ENCODE peak calls at places on chromosomes 13 and 19, in six cellular contexts. B is uterus, C is A549, N is neuronal stem cell, G is endodermal cell, W is heart right ventricle. L is an unnamed sample.
A peak's percentile ranks its signal among the peaks of the same experiment; 100 is the strongest.

GRCh38 chr19:16429066-16429758 is 42.6 kb downstream of the EPS15L1 start:
- DNase-seq in C (no peak), N (no peak), W (peak; percentile 79), G (no peak), B (no peak), L (peak; percentile 61)

GRCh38 chr13:57352114-57352513 is 185.1 kb downstream of the PRR20E start:
- DNase-seq in N (no peak), C (no peak), B (no peak), G (no peak), W (no peak), L (no peak)

GRCh38 chr19:49272204-49272603 is 52.8 kb downstream of the SLC6A16 start:
- DNase-seq in G (no peak), W (no peak), B (no peak), N (no peak), C (no peak), L (no peak)

GRCh38 chr19:10159610-10160009 is 35.1 kb downstream of the DNMT1 start:
- DNase-seq in C (no peak), W (no peak), G (no peak), B (no peak), N (no peak), L (no peak)

GRCh38 chr13:101941095-101941777 is 460.6 kb downstream of the FGF14 start:
- DNase-seq in G (peak; percentile 65), B (no peak), N (no peak), W (no peak), C (no peak), L (no peak)

GRCh38 chr19:17266026-17266425 is 1.2 kb upstream of the BABAM1 start:
- DNase-seq in N (no peak), C (no peak), B (no peak), G (no peak), W (no peak), L (no peak)

GRCh38 chr13:48126944-48127814 is 32.3 kb upstream of the MED4 start:
- DNase-seq in W (peak; percentile 76), C (peak; percentile 33), G (peak; percentile 78), B (peak; percentile 57), N (peak; percentile 54), L (peak; percentile 23)

GRCh38 chr19:9644472-9644871 is 23.4 kb upstream of the ZNF561 start:
- DNase-seq in N (no peak), C (no peak), B (no peak), G (no peak), W (no peak), L (no peak)

GRCh38 chr13:48291730-48292129 is 11.8 kb upstream of the RB1 start:
- DNase-seq in G (no peak), W (no peak), N (no peak), B (no peak), C (no peak), L (no peak)

GRCh38 chr13:34942732-34943674 is 933 bp downstream of the NBEA start:
- DNase-seq in W (peak; percentile 26), N (peak; percentile 52), B (peak; percentile 20), C (peak; percentile 4), G (peak; percentile 87), L (peak; percentile 44)

GRCh38 chr19:50486823-50487515 is 10.3 kb upstream of the GARIN5A start:
- DNase-seq in G (peak; percentile 97), B (no peak), N (no peak), C (no peak), W (no peak), L (no peak)

GRCh38 chr19:18027151-18027550 is 19.2 kb downstream of the ARRDC2 start:
- DNase-seq in C (no peak), G (no peak), N (no peak), B (no peak), W (no peak), L (no peak)

GRCh38 chr13:45542878-45543277 is 72.7 kb downstream of the ERICH6B start:
- DNase-seq in B (no peak), W (no peak), G (no peak), N (no peak), C (no peak), L (no peak)

GRCh38 chr19:33408538-33408937 is 35.0 kb downstream of the CEBPG start:
- DNase-seq in W (no peak), B (no peak), N (no peak), C (no peak), G (no peak), L (no peak)

GRCh38 chr13:77479326-77479725 is 56.2 kb upstream of the SCEL start:
- DNase-seq in B (no peak), C (no peak), G (no peak), W (no peak), N (no peak), L (no peak)

GRCh38 chr19:32336259-32337111 is 8.9 kb upstream of the ZNF507 start:
- DNase-seq in C (no peak), W (no peak), N (no peak), B (peak; percentile 39), G (no peak), L (no peak)

GRCh38 chr19:35043906-35044305 is 2.4 kb downstream of the HPN start:
- DNase-seq in N (no peak), G (no peak), C (no peak), W (no peak), B (no peak), L (no peak)

GRCh38 chr19:38319421-38320258 is at the start of gene KCNK6:
- DNase-seq in B (peak; percentile 40), G (peak; percentile 79), C (peak; percentile 66), N (no peak), W (peak; percentile 58), L (peak; percentile 57)

GRCh38 chr13:21231426-21231945 is 55.0 kb downstream of the MRPL57 start:
- DNase-seq in G (no peak), C (no peak), B (no peak), N (no peak), W (no peak), L (no peak)

GRCh38 chr13:102807699-102808098 is 8.8 kb downstream of the BIVM start:
- DNase-seq in W (no peak), C (no peak), N (no peak), B (no peak), G (no peak), L (no peak)

GRCh38 chr13:85541476-85541875 is 257.7 kb downstream of the SLITRK6 start:
- DNase-seq in W (no peak), C (no peak), N (no peak), G (no peak), B (no peak), L (no peak)

GRCh38 chr19:41353466-41354342 is at the start of gene TGFB1:
- DNase-seq in B (peak; percentile 89), W (peak; percentile 91), N (peak; percentile 64), G (peak; percentile 93), C (peak; percentile 100), L (peak; percentile 73)
- H3K4me3 ChIP-seq in B (peak within 1 kb of the TSS; percentile 65), W (peak within 1 kb of the TSS; percentile 70), N (peak within 1 kb of the TSS; percentile 81), G (peak within 1 kb of the TSS; percentile 92), C (peak within 1 kb of the TSS; percentile 72), L (peak within 1 kb of the TSS; percentile 70)

DNA sequence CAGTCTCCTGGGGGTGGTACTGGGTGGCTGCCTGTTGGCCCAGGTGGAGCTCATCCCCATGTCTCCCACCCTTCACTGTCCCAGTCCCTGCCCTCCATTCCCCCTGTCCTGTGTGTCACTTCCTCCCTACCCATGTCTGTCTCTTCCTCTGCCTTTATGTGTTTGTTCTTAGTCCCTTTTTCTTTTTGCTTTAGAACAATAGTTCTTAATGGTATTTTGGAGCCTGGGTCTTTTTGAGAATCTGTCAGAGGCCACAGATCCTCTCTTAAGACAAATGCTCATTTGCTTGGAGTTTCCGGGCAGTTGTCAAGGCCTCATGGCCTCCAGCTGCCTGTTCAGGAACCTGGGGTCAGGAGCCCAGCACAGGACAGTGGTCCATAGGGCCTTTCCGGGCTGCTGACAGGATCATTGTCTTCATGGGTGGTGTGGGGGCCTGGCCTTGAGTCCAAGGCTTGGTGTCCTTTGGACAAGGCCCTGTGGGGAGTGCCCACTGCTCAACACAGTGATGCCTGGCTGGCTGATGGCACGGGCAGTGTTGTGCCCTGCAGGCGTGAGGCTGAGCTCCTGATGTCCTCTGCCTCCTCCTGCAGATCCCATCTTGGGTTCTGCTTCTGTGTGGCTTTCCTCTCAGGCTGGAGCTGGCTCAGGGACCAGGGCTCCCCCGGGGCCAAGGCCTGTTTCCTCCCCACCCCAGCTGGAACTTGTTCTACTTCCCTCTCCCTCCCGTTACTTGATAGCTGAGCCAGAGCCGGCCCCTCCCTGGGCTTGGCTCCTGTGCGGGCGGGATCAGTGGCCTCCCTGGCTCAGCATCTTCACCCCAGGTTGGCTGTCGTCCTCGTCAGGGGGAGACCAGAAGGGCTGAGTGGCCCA is 3.5 kb downstream of the EGLN2 start:
- DNase-seq in N (no peak), G (no peak), C (no peak), W (peak; percentile 81), B (peak; percentile 65), L (no peak)
- H3K4me3 ChIP-seq in N (no peak overlapping the region), G (peak overlapping the region; percentile 94), C (no peak overlapping the region), W (peak overlapping the region; percentile 7), B (no peak overlapping the region), L (peak overlapping the region; percentile 6)

GRCh38 chr13:33031277-33031676 is 15.1 kb downstream of the KL start:
- DNase-seq in C (no peak), N (no peak), B (no peak), G (no peak), W (no peak), L (no peak)

GRCh38 chr13:33034061-33034460 is 17.8 kb downstream of the KL start:
- DNase-seq in N (no peak), C (no peak), B (no peak), G (no peak), W (no peak), L (no peak)

GRCh38 chr13:33032037-33032625 is 15.9 kb downstream of the KL start:
- DNase-seq in W (no peak), N (no peak), G (no peak), C (no peak), B (no peak), L (no peak)

GRCh38 chr13:33034897-33035296 is 18.7 kb downstream of the KL start:
- DNase-seq in B (no peak), C (no peak), G (no peak), N (no peak), W (no peak), L (no peak)

DNA sequence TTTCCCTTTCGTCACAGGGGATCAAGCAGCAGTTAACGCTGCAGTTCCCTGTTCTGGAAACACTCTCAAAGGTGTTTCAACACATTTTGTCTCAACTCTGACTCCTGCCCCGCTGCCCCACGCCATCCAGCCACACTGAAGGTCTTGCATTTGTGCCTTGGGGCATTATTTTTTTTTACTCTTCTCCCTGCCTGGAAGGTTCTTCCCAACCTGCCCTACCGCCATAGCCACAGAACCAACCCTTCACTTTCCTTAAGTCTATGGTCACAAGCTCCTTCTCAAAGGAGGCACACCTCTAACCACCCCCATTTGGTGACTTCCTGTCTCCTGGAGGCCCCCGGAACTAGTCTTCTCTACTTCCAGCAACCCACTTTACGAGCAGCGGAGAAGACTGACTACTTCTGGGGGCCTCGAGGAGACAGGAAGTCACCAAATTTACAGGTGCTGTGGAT is 17.2 kb downstream of the KL start:
- DNase-seq in G (no peak), W (no peak), C (no peak), N (no peak), B (no peak), L (no peak)
- H3K4me3 ChIP-seq in G (no peak overlapping the region), W (no peak overlapping the region), C (no peak overlapping the region), N (no peak overlapping the region), B (no peak overlapping the region), L (no peak overlapping the region)

DNA sequence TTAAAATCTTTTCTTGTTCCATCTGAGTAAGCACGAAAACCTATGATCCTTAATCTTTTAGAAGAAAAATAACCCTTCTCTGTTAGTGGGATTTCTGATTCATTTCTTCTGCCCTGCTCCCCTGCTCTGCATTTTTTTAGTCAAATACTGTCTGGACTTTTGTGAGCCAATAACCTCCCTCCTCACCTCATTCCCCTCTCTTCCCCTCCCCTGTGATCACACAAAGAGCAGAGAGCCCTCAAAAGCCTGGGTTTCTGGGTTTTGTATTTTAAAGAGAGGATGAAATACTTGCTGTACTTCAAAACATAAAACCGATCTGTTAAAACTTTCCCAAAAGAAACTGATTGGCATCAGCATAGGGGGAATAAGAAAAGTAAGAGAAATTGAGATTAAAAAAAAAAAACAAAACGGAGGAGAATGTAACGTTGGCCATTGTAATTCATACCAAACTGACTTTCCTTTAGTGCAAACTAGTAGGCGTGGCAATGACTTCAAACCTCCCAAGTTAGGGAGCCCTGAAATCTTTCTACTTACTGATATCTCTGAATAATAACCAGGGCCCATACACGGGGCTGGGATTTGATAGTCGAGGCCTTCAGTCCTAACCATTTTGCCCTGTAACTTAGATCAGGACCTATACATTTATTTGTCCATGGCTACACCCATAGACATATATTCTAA is 232.9 kb downstream of the TM9SF2 start:
- DNase-seq in C (no peak), W (no peak), B (no peak), G (no peak), N (no peak), L (no peak)
- H3K4me3 ChIP-seq in C (no peak overlapping the region), W (no peak overlapping the region), B (no peak overlapping the region), G (no peak overlapping the region), N (no peak overlapping the region), L (no peak overlapping the region)